ENCODE peak calls at places on chromosomes 3 and 15, in six cellular contexts. Q, L, T, A, P and B are unnamed samples.

GRCh38 chr15:74833376-74834107 is 7.1 kb downstream of the CPLX3 start:
- DNase-seq in Q (no peak), L (no peak), T (no peak), A (no peak), P (no peak), B (peak)

GRCh38 chr3:184568918-184569829 is 7.6 kb downstream of the EPHB3 start:
- DNase-seq in Q (peak), L (peak), T (peak), A (peak), P (peak), B (peak)

GRCh38 chr3:98274914-98275313 is 7.4 kb upstream of the OR5H2 start:
- DNase-seq in Q (no peak), L (no peak), T (no peak), A (no peak), P (no peak), B (no peak)

GRCh38 chr3:195077611-195078540 is 193.1 kb downstream of the XXYLT1 start:
- DNase-seq in Q (no peak), L (no peak), T (no peak), A (peak), P (no peak), B (peak)

GRCh38 chr3:8460815-8461482 is 40.7 kb upstream of the LMCD1 start:
- DNase-seq in Q (no peak), L (peak), T (peak), A (no peak), P (no peak), B (no peak)

GRCh38 chr3:139639662-139640061 is 38.1 kb downstream of the NMNAT3 start:
- DNase-seq in Q (no peak), L (no peak), T (no peak), A (no peak), P (no peak), B (no peak)

GRCh38 chr3:67000006-67000405 is 1.9 kb downstream of the KBTBD8 start:
- DNase-seq in Q (no peak), L (peak), T (peak), A (no peak), P (no peak), B (no peak)

GRCh38 chr15:43941071-43941470 is 114.3 kb downstream of the WDR76 start:
- DNase-seq in Q (no peak), L (no peak), T (no peak), A (no peak), P (no peak), B (no peak)

GRCh38 chr3:140756240-140757016 is 78.6 kb downstream of the TRIM42 start:
- DNase-seq in Q (no peak), L (no peak), T (no peak), A (no peak), P (no peak), B (no peak)

GRCh38 chr3:67593761-67594234 is 60.6 kb downstream of the SUCLG2 start:
- DNase-seq in Q (no peak), L (peak), T (peak), A (no peak), P (no peak), B (no peak)

GRCh38 chr15:75195766-75196241 is 5.9 kb upstream of the C15orf39 start:
- DNase-seq in Q (no peak), L (no peak), T (no peak), A (no peak), P (no peak), B (no peak)

GRCh38 chr3:145696011-145696410 is 465.0 kb downstream of the PLOD2 start:
- DNase-seq in Q (no peak), L (peak), T (no peak), A (no peak), P (no peak), B (no peak)

GRCh38 chr3:66425032-66425431 is 75.8 kb downstream of the LRIG1 start:
- DNase-seq in Q (no peak), L (peak), T (no peak), A (peak), P (no peak), B (no peak)

GRCh38 chr15:41967506-41968206 is 4.7 kb downstream of the EHD4 start:
- DNase-seq in Q (no peak), L (no peak), T (no peak), A (peak), P (peak), B (peak)

GRCh38 chr3:195133462-195133861 is 137.5 kb downstream of the XXYLT1 start:
- DNase-seq in Q (no peak), L (peak), T (no peak), A (no peak), P (peak), B (no peak)

DNA sequence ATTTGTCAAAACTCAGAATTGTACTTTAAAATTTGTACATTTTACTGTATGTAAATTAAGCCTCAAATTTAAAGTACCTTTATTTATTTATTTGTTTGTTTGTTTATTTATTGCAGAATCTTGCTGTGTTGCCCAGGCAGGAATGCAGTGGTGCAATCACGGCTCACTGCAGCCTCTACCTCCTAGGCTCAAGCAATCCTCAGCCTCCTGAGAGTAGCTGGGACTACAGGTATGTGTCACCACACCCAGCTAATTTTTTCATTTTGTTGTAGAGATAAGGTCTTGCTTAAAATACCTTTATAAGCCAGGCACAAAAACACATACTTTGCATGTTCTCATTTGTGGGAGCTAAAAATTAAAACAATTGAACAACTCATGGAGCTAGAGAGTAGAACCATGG is 37.4 kb downstream of the CHST14 start:
- DNase-seq in Q (no peak), L (no peak), T (no peak), A (no peak), P (no peak), B (no peak)
- TF ChIP-seq CTCF in Q (no peak), L (no peak), T (no peak), A (no peak), P (no peak), B (no peak)

GRCh38 chr3:33848624-33849347 is 50.4 kb downstream of the PDCD6IP start:
- DNase-seq in Q (no peak), L (no peak), T (no peak), A (no peak), P (no peak), B (no peak)
- H3K27ac ChIP-seq in Q (no peak), L (no peak), T (no peak), A (no peak), P (no peak), B (no peak)

GRCh38 chr15:99230867-99231266 is 18.5 kb downstream of the TTC23 start:
- DNase-seq in Q (no peak), L (no peak), T (no peak), A (no peak), P (no peak), B (no peak)

GRCh38 chr15:99224372-99224771 is 25.0 kb downstream of the TTC23 start:
- DNase-seq in Q (no peak), L (no peak), T (no peak), A (no peak), P (no peak), B (no peak)

GRCh38 chr15:99224815-99225214 is 24.6 kb downstream of the TTC23 start:
- DNase-seq in Q (no peak), L (no peak), T (peak), A (no peak), P (no peak), B (no peak)

GRCh38 chr15:99226802-99227201 is 22.6 kb downstream of the TTC23 start:
- DNase-seq in Q (no peak), L (no peak), T (no peak), A (no peak), P (no peak), B (no peak)

DNA sequence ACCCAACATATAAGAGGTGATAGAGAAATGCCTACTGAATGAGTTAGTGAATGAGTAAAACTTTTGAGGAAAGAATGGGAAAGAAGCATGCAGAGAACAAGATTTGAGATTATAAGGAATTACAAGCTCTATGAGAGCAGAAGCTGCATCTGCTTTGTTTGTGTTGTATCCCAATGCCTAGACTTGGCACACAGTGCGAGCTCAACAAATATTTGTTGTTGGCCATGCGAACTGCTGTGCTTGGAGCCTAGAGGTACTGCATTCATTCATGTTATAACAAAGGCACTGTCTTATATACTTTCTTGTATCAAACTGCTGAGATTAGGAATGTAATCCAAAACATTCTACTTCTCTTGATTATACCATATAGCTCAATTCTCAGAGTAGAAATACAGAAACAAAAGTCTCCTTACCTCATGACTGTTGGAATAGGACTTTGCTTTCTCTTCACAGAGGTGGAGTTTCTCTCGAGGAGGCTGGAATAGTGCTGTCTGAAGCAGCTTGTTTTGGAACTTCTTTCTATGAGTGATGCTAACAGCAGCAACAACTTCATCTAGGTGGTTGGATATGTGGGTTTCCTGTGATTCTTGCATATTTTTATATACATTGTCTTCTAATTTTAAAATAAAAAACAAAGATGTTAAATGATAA is 21.1 kb downstream of the TTC23 start:
- DNase-seq in Q (no peak), L (no peak), T (no peak), A (no peak), P (no peak), B (no peak)
- H3K4me3 ChIP-seq in Q (no peak), L (no peak), T (no peak), A (no peak), P (no peak), B (no peak)

GRCh38 chr3:26845194-26845593 is 222.6 kb downstream of the LRRC3B start:
- DNase-seq in Q (no peak), L (no peak), T (no peak), A (no peak), P (no peak), B (no peak)
- TF ChIP-seq CTCF in Q (no peak), L (no peak), T (no peak), A (no peak), P (no peak), B (no peak)

GRCh38 chr3:193832833-193833413 is 239.9 kb downstream of the OPA1 start:
- DNase-seq in Q (no peak), L (no peak), T (no peak), A (peak), P (no peak), B (no peak)
- H3K27ac ChIP-seq in Q (no peak), L (no peak), T (no peak), A (no peak), P (no peak), B (no peak)

DNA sequence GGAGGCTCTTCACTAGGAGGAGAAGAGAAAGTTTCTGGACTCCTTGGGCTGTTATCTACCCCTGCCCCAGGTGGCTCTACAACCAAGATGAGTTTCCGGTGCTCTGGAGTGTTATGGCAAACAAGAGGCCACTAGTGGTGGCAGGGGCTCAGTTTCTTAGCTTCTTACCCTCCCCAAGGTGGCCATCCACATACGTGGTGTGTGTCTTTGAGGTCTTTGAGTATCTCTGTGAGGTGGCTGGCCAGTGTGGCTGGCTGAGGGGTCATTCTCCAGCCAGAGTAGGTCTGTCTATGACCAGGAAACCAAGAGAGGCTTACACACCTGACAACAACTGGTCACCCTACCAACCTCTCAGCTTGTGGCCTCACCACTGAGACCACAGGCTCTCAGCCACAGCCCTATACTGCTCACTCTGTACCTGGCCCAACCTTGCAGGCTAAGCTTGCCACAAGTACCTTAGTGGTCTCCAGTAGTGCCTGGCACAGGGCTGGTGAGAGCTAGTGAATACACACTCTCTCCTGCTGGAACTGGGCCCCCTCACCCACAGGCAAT is 5.0 kb downstream of the HEMK1 start:
- DNase-seq in Q (peak), L (no peak), T (no peak), A (no peak), P (no peak), B (no peak)
- H3K4me3 ChIP-seq in Q (no peak), L (no peak), T (no peak), A (no peak), P (no peak), B (no peak)

GRCh38 chr3:50351318-50351687 is 641 bp downstream of the CYB561D2 start:
- DNase-seq in Q (peak), L (no peak), T (no peak), A (no peak), P (no peak), B (no peak)

GRCh38 chr3:50354186-50354764 is 3.6 kb downstream of the CYB561D2 start:
- DNase-seq in Q (no peak), L (no peak), T (no peak), A (no peak), P (no peak), B (no peak)

GRCh38 chr3:50350527-50351317 is at the start of the genes CYB561D2 and NPRL2:
- DNase-seq in Q (peak), L (peak), T (peak), A (peak), P (peak), B (peak)

GRCh38 chr3:50353231-50354004 is 2.8 kb downstream of the CYB561D2 start:
- DNase-seq in Q (peak), L (no peak), T (no peak), A (no peak), P (no peak), B (no peak)

GRCh38 chr3:50352762-50353161 is 2.1 kb downstream of the CYB561D2 start:
- DNase-seq in Q (no peak), L (no peak), T (peak), A (no peak), P (no peak), B (no peak)
- TF ChIP-seq CTCF in Q (no peak), L (peak), T (peak), A (no peak), P (peak), B (peak)

GRCh38 chr3:127786358-127787070 is 35.8 kb downstream of the MGLL start:
- DNase-seq in Q (no peak), L (peak), T (no peak), A (peak), P (peak), B (peak)
- H3K27ac ChIP-seq in Q (no peak), L (peak), T (no peak), A (no peak), P (peak), B (peak)